ENCODE peak calls at places on chromosomes 16 and 17, in four cellular contexts. One of them, this sample, is unnamed.

GRCh38 chr17:55149485-55149884 is 115.3 kb upstream of the HLF start:
- DNase-seq in sigmoid colon: no peak
- DNase-seq in transverse colon: no peak
- DNase-seq in SK-N-SH: no peak
- DNase-seq in this sample: no peak

GRCh38 chr17:39659286-39660010 is 5.7 kb upstream of the TCAP start:
- DNase-seq in SK-N-SH: no peak
- DNase-seq in transverse colon: no peak
- DNase-seq in sigmoid colon: no peak
- DNase-seq in this sample: no peak

GRCh38 chr17:13182450-13182849 is 164.6 kb upstream of the ELAC2 start:
- DNase-seq in SK-N-SH: no peak
- DNase-seq in sigmoid colon: no peak
- DNase-seq in transverse colon: peak; percentile 8
- DNase-seq in this sample: no peak

GRCh38 chr16:61871837-61872777 is 164.1 kb downstream of the CDH8 start:
- DNase-seq in transverse colon: no peak
- DNase-seq in SK-N-SH: no peak
- DNase-seq in sigmoid colon: no peak
- DNase-seq in this sample: no peak

GRCh38 chr16:67112591-67113399 is 3.1 kb downstream of the PHAF1 start:
- DNase-seq in transverse colon: no peak
- DNase-seq in sigmoid colon: no peak
- DNase-seq in SK-N-SH: no peak
- DNase-seq in this sample: no peak

GRCh38 chr17:40327735-40328385 is 18.9 kb downstream of the RARA start:
- DNase-seq in transverse colon: no peak
- DNase-seq in sigmoid colon: peak; percentile 81
- DNase-seq in SK-N-SH: no peak
- DNase-seq in this sample: no peak

GRCh38 chr16:85458952-85459351 is 154.2 kb upstream of the GSE1 start:
- DNase-seq in SK-N-SH: peak; percentile 67
- DNase-seq in sigmoid colon: no peak
- DNase-seq in transverse colon: no peak
- DNase-seq in this sample: no peak

GRCh38 chr17:13671341-13671740 is 69.6 kb upstream of the HS3ST3A1 start:
- DNase-seq in sigmoid colon: no peak
- DNase-seq in transverse colon: no peak
- DNase-seq in SK-N-SH: no peak
- DNase-seq in this sample: no peak

GRCh38 chr17:55284001-55284884 is 19.5 kb downstream of the HLF start:
- DNase-seq in sigmoid colon: no peak
- DNase-seq in transverse colon: no peak
- DNase-seq in SK-N-SH: no peak
- DNase-seq in this sample: no peak

GRCh38 chr17:41650794-41651624 is 26.6 kb upstream of the KRT17 start:
- DNase-seq in sigmoid colon: no peak
- DNase-seq in transverse colon: no peak
- DNase-seq in SK-N-SH: no peak
- DNase-seq in this sample: peak; percentile 90

GRCh38 chr16:73311857-73312723 is 264.2 kb upstream of the ZFHX3 start:
- DNase-seq in transverse colon: no peak
- DNase-seq in sigmoid colon: no peak
- DNase-seq in SK-N-SH: no peak
- DNase-seq in this sample: no peak

GRCh38 chr16:3282103-3282746 is 1.1 kb upstream of the ZNF263 start:
- DNase-seq in sigmoid colon: no peak
- DNase-seq in SK-N-SH: peak; percentile 88
- DNase-seq in transverse colon: no peak
- DNase-seq in this sample: no peak

GRCh38 chr16:56737539-56737938 is 7.6 kb downstream of the NUP93 start:
- DNase-seq in sigmoid colon: no peak
- DNase-seq in transverse colon: no peak
- DNase-seq in SK-N-SH: no peak
- DNase-seq in this sample: no peak

GRCh38 chr16:49468611-49469322 is 95.2 kb downstream of the C16orf78 start:
- DNase-seq in sigmoid colon: peak; percentile 21
- DNase-seq in transverse colon: no peak
- DNase-seq in SK-N-SH: no peak
- DNase-seq in this sample: peak; percentile 10

DNA sequence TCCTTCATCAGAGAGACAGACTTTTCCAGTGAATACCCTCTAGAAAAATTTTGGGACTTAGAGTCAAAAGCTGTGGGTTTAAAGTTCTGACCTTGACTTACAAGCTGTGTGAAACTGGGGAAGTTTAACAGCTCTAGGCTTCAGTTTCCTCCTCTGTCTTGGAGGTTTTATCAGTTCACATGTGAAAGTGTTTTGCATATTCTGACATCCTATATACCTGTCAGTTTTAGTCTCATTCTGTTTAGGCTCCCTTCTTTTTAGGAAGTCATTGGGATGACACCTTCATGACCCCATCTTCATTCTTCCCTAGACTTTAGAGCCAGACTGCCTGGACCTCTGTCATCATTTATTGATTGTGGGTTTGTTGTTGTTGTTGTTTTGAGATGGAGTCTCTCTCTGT is 44.4 kb downstream of the YPEL2 start:
- DNase-seq in SK-N-SH: no peak
- DNase-seq in transverse colon: no peak
- DNase-seq in sigmoid colon: no peak
- DNase-seq in this sample: no peak
- H3K4me1 ChIP-seq in SK-N-SH: peaks cover 37% of the 10 kb centered on the region
- H3K4me1 ChIP-seq in transverse colon: peaks cover 74% of the 10 kb centered on the region
- H3K4me1 ChIP-seq in sigmoid colon: peaks cover 95% of the 10 kb centered on the region
- H3K4me1 ChIP-seq in this sample: peaks cover 62% of the 10 kb centered on the region

DNA sequence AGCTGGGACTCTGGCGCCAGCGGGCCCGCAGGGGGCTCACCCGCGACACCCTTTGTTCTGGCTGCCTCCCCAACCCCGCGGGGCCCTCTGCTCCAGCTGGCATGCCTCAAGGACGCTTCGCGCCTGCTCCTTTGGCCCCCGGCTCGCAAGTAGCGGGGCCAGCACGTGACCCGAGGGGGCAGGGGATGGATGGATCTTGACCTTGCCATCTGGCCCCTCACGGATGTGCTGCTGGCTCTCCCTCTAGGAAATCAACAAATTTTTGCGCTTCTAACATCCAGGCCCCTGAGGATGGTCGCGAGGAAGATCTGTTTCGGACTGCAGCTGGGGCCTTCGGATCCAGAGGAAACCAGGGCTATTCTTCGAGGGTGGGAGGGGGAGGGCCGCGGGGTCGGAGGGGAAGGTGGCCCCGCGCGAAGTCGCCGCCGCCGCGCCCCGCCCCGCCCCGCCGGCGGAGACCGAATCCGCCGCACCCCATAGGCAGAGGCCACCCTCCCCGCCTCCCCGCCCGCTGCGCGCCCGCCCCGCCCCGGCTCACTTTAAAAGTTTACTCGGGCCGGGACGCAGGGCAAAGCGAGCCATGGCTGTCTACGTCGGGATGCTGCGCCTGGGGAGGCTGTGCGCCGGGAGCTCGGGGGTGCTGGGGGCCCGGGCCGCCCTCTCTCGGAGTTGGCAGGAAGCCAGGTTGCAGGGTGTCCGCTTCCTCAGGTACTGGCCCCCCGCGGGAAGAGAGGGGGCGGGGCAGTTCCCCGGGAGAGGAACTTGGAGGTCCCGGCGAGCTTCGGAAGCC is at the start of gene ACSF2:
- DNase-seq in sigmoid colon: peak; percentile 87
- DNase-seq in transverse colon: peak; percentile 88
- DNase-seq in SK-N-SH: peak; percentile 94
- DNase-seq in this sample: peak; percentile 95
- TF ChIP-seq EP300 in sigmoid colon: no peak
- TF ChIP-seq EP300 in transverse colon: no peak
- TF ChIP-seq EP300 in SK-N-SH: peak; percentile 15
- TF ChIP-seq EP300 in this sample: no peak

GRCh38 chr16:54590836-54591235 is 304.2 kb upstream of the IRX3 start:
- DNase-seq in sigmoid colon: no peak
- DNase-seq in SK-N-SH: no peak
- DNase-seq in transverse colon: no peak
- DNase-seq in this sample: no peak
- H3K4me3 ChIP-seq in sigmoid colon: no peak overlapping the region
- H3K4me3 ChIP-seq in SK-N-SH: no peak overlapping the region
- H3K4me3 ChIP-seq in transverse colon: no peak overlapping the region
- H3K4me3 ChIP-seq in this sample: no peak overlapping the region

DNA sequence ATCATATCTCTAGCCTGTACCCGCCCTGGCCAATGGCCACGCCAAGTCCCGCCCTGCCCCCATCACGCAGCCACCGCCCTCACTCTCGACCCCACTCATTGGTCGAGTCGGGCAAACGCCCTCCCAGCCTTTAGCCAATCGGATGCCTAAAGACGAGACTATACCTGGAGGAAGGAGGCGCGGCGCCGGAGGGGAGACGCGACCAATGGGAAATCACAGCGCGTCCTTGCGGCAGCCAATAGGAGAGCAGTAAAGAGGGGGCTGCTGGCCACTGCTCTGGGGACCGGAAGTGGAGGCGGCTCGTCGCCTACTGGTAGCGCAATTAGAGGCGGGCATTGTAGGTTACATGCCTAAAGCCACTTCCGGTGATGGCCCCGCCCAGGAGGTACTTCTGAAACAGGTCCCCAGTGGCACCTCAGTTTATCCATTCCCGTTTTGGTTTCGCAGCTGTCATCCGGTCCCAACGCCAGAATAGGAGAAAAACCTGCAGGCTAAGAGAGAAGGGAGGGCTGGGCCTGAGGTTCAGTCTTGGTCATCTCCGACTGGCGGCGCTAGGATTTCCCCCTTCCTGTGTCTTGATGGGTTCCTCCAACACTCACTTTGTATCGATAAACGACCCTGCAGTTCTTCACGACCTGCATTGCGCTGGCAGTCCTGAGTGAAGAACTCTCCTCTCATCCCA is 3.6 kb upstream of the MTMR4 start:
- DNase-seq in sigmoid colon: peak; percentile 100
- DNase-seq in SK-N-SH: peak; percentile 96
- DNase-seq in transverse colon: peak; percentile 100
- DNase-seq in this sample: peak; percentile 98
- H3K4me1 ChIP-seq in sigmoid colon: peaks cover 45% of the 10 kb centered on the region
- H3K4me1 ChIP-seq in SK-N-SH: peaks cover 4% of the 10 kb centered on the region
- H3K4me1 ChIP-seq in transverse colon: peaks cover 35% of the 10 kb centered on the region
- H3K4me1 ChIP-seq in this sample: peaks cover 36% of the 10 kb centered on the region